ENCODE peak calls at places on chromosomes 5 and 9, in six cellular contexts. R is Peyer's patch, C is prostate gland, D is sigmoid colon, W is tibial artery, Q is thoracic aorta. Y is an unnamed sample.

GRCh38 chr5:80255425-80255751 is 460 bp downstream of the SERINC5 start:
- DNase-seq in R (peak; percentile 87), C (peak; percentile 36), D (peak; percentile 88), W (peak; percentile 80), Q (no peak), Y (peak; percentile 76)

GRCh38 chr5:180313677-180314076 is 21.8 kb upstream of the MAPK9 start:
- DNase-seq in R (no peak), C (no peak), D (no peak), W (no peak), Q (no peak), Y (peak; percentile 66)

GRCh38 chr5:179542170-179542569 is 8.2 kb upstream of the RUFY1 start:
- DNase-seq in R (no peak), C (no peak), D (no peak), W (no peak), Q (no peak), Y (no peak)

GRCh38 chr5:177468329-177469058 is 4.9 kb downstream of the DBN1 start:
- DNase-seq in R (no peak), C (no peak), D (peak; percentile 88), W (no peak), Q (no peak), Y (peak; percentile 75)

GRCh38 chr9:96176901-96177718 is 124.9 kb downstream of the HSD17B3 start:
- DNase-seq in R (no peak), C (no peak), D (no peak), W (no peak), Q (no peak), Y (no peak)

GRCh38 chr5:32709789-32710334 is 1.3 kb upstream of the NPR3 start:
- DNase-seq in R (peak; percentile 55), C (peak; percentile 59), D (peak; percentile 85), W (peak; percentile 87), Q (peak; percentile 40), Y (peak; percentile 70)

GRCh38 chr5:54455413-54456157 is at the start of gene HSPB3:
- DNase-seq in R (no peak), C (no peak), D (peak; percentile 74), W (no peak), Q (no peak), Y (peak; percentile 74)

GRCh38 chr9:133839822-133840329 is 101.7 kb upstream of the SARDH start:
- DNase-seq in R (no peak), C (no peak), D (no peak), W (no peak), Q (no peak), Y (no peak)

GRCh38 chr5:149129181-149129580 is 12.1 kb upstream of the ABLIM3 start:
- DNase-seq in R (no peak), C (peak; percentile 79), D (no peak), W (no peak), Q (no peak), Y (peak; percentile 69)

GRCh38 chr5:125695994-125696679 is 727.1 kb upstream of the GRAMD2B start:
- DNase-seq in R (no peak), C (no peak), D (no peak), W (no peak), Q (no peak), Y (no peak)

GRCh38 chr9:136558373-136558772 is 12.5 kb upstream of the NOTCH1 start:
- DNase-seq in R (no peak), C (no peak), D (no peak), W (no peak), Q (no peak), Y (no peak)

GRCh38 chr9:23541976-23542375 is 284.1 kb downstream of the ELAVL2 start:
- DNase-seq in R (no peak), C (no peak), D (no peak), W (no peak), Q (no peak), Y (peak; percentile 36)

GRCh38 chr9:87187656-87188055 is 240.3 kb upstream of the GAS1 start:
- DNase-seq in R (no peak), C (no peak), D (no peak), W (no peak), Q (no peak), Y (no peak)

GRCh38 chr9:137053944-137054931 is at the start of gene ENTPD2:
- DNase-seq in R (peak; percentile 91), C (peak; percentile 82), D (no peak), W (no peak), Q (no peak), Y (peak; percentile 94)

GRCh38 chr9:6645153-6646027 is at the start of gene GLDC:
- DNase-seq in R (peak; percentile 56), C (peak; percentile 7), D (no peak), W (no peak), Q (no peak), Y (peak; percentile 79)

GRCh38 chr9:123929177-123929869 is 603 bp downstream of the DENND1A start:
- DNase-seq in R (peak; percentile 70), C (no peak), D (no peak), W (no peak), Q (no peak), Y (peak; percentile 52)

GRCh38 chr5:5881294-5881693 is 458.8 kb downstream of the ICE1 start:
- DNase-seq in R (no peak), C (no peak), D (no peak), W (no peak), Q (no peak), Y (no peak)
- TF ChIP-seq CTCF in R (no peak), C (no peak), D (no peak), W (no peak), Q (no peak), Y (no peak)

GRCh38 chr5:134851307-134851923 is 5.6 kb downstream of the C5orf24 start:
- DNase-seq in R (no peak), C (no peak), D (no peak), W (no peak), Q (no peak), Y (peak; percentile 49)

GRCh38 chr5:134845852-134846640 is at the start of gene C5orf24:
- DNase-seq in R (peak; percentile 95), C (peak; percentile 91), D (peak; percentile 98), W (peak; percentile 97), Q (peak; percentile 77), Y (peak; percentile 96)

GRCh38 chr5:134845335-134845851 is 375 bp upstream of the C5orf24 start:
- DNase-seq in R (no peak), C (no peak), D (no peak), W (no peak), Q (no peak), Y (no peak)

GRCh38 chr5:134844252-134844651 is 1.5 kb upstream of the C5orf24 start:
- DNase-seq in R (no peak), C (no peak), D (no peak), W (no peak), Q (no peak), Y (no peak)

GRCh38 chr5:134846641-134846960 is 833 bp downstream of the C5orf24 start:
- DNase-seq in R (no peak), C (no peak), D (no peak), W (no peak), Q (no peak), Y (no peak)
- H3K27ac ChIP-seq in R (peak overlapping the region; percentile 98), C (peak overlapping the region; percentile 97), D (peak overlapping the region; percentile 94), W (peak overlapping the region; percentile 95), Q (peak overlapping the region; percentile 90), Y (peak overlapping the region; percentile 93)

DNA sequence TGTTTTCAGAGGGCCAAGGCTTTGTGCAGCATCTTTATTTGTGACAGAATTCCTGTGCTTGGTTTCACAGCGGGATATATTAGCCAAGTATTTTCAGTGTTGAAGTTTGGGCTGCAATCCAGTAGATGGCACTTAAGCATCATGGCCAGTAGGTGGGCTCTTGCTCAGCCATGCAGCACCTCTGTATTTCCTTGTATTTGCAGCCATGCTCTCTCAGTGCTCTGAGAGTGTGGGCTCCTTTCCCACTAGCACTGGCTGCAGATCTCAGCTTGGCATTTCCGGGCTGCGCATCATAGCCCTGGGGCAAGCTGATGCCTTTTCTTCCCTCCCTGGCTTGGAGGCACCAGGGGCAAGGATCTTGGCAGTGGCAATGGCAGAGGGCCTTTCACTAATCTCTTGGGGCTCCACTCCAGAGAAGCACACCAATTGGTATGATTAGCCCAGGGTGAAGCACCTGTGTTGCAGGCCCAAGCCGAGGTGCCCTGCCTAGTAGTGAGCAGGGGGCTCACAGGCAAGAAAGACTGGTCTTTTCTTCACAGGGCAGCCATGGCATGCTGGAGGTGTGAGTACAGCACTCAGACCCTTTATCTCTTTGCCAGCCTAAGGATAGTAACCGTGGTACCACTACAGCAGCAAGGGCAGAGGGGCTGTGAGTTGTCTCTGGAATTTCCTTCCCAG is 48.3 kb downstream of the SLCO6A1 start:
- DNase-seq in R (peak; percentile 24), C (no peak), D (peak; percentile 51), W (no peak), Q (no peak), Y (no peak)
- TF ChIP-seq CTCF in R (no peak), C (no peak), D (no peak), W (no peak), Q (no peak), Y (no peak)

DNA sequence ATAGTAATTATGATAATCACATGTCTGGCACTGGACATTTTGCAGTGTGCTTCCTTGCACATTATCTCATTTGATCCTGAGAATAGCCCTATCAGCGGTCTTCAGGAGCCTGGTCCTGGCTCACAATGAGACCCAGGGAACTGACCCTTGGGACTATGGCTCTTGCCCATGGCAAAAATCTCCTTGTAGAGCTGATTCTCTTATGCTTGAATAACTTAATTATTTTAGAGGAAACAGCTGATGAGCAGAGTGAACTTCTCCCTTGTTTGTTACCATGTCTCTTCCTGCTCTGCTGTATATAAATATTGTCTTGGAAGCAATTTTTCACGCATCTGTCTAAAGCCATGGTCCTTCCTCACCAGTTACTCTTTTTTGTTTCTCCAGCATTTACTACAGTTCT is 272.6 kb downstream of the NR3C1 start:
- DNase-seq in R (no peak), C (no peak), D (no peak), W (no peak), Q (no peak), Y (no peak)
- H3K27ac ChIP-seq in R (no peak overlapping the region), C (no peak overlapping the region), D (no peak overlapping the region), W (no peak overlapping the region), Q (no peak overlapping the region), Y (no peak overlapping the region)

GRCh38 chr5:129078247-129078646 is 16.3 kb upstream of the ISOC1 start:
- DNase-seq in R (no peak), C (no peak), D (no peak), W (no peak), Q (no peak), Y (no peak)
- TF ChIP-seq CTCF in R (no peak), C (no peak), D (no peak), W (no peak), Q (no peak), Y (no peak)

DNA sequence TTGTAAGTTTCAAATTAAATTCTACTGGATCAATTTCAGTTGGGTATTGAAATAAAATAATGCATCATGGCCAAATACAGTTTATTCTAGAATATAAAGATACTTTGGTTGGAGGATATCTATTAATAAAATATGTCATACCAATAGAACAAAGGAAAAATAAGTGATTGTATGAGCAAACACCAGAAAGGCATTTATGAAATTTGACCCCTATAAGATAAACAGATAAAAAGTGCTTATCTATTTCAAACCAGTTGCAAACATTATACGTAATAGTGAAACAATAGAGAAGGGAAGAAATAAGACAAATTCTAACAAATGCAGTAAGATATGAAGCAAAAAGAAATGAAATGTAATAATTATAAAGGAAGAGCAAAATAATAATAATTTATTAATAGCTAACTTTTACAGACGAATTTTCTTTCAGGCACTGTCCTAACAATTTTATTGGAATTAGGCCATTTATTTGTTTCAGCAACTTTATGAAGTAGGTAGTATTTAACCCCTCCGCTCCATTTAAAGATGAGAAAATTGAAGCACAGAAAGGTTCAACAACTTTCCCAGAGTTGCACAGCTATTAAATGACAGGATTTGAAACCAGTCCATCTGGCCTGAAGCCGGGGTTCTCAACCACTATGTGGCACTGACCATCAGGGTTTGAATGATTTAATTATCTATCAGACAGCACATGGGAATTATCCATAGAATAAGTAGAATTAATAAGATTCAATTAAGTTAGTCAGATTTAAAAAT is 20.8 kb downstream of the ANKRD55 start:
- DNase-seq in R (no peak), C (no peak), D (no peak), W (no peak), Q (no peak), Y (no peak)
- H3K27ac ChIP-seq in R (no peak overlapping the region), C (no peak overlapping the region), D (no peak overlapping the region), W (no peak overlapping the region), Q (no peak overlapping the region), Y (no peak overlapping the region)

Y was measured in RWPE1.